ENCODE peak calls at places on chromosomes 1 and 21, in seven cellular contexts. V is NT2/D1; S is stromal cell of bone marrow; F is stimulated activated CD4-positive, alpha-beta T cell treated with anti-CD3 and anti-CD28 coated beads, Interleukin-4, amount 100 ng/mL, for 24 hours; P is nephron progenitor cell; L is bronchial epithelial cell; N is HT-29. K is an unnamed sample.
A peak's percentile ranks its signal among the peaks of the same experiment; 100 is the strongest.

GRCh38 chr1:205068001-205068400 is 16.3 kb downstream of the TMEM81 start:
- DNase-seq in V (no peak), S (no peak), L (no peak), P (no peak), N (no peak), F (no peak), K (no peak)

GRCh38 chr1:171188388-171189266 is 3.5 kb downstream of the FMO2 start:
- DNase-seq in V (peak; percentile 63), S (peak; percentile 45), F (peak; percentile 44), N (peak; percentile 52), P (peak; percentile 9), L (peak; percentile 64), K (peak; percentile 27)

GRCh38 chr1:2271134-2271785 is 43.1 kb downstream of the SKI start:
- DNase-seq in F (no peak), L (no peak), S (no peak), V (no peak), N (no peak), P (peak; percentile 43), K (no peak)

GRCh38 chr1:39539252-39539790 is 37.3 kb downstream of the PABPC4 start:
- DNase-seq in P (peak; percentile 63), V (peak; percentile 54), S (peak; percentile 62), L (peak; percentile 53), N (peak; percentile 67), F (peak; percentile 45), K (peak; percentile 23)

GRCh38 chr21:44402323-44403105 is 49.1 kb downstream of the TRPM2 start:
- DNase-seq in F (no peak), V (no peak), S (no peak), N (no peak), L (no peak), P (no peak), K (no peak)

GRCh38 chr1:230308039-230308438 is 118.1 kb downstream of the PGBD5 start:
- DNase-seq in N (peak; percentile 93), P (no peak), V (no peak), L (peak; percentile 91), S (peak; percentile 33), F (no peak), K (no peak)

GRCh38 chr1:163195728-163196448 is 6.8 kb downstream of the RGS5 start:
- DNase-seq in V (no peak), N (no peak), P (no peak), L (peak; percentile 18), F (no peak), S (no peak), K (no peak)

GRCh38 chr1:97796716-97797115 is 124.1 kb downstream of the DPYD start:
- DNase-seq in L (no peak), S (no peak), N (peak; percentile 35), P (no peak), F (no peak), V (no peak), K (no peak)

GRCh38 chr21:32782698-32783097 is 11.1 kb upstream of the PAXBP1 start:
- DNase-seq in P (no peak), F (no peak), L (no peak), N (no peak), S (no peak), V (no peak), K (no peak)

GRCh38 chr1:93746423-93746822 is 64.8 kb upstream of the BCAR3 start:
- DNase-seq in N (no peak), L (no peak), P (no peak), S (no peak), F (no peak), V (no peak), K (no peak)

GRCh38 chr1:19342077-19342775 is 30.1 kb downstream of the SLC66A1 start:
- DNase-seq in P (no peak), L (no peak), N (no peak), S (peak; percentile 14), F (no peak), V (no peak), K (no peak)

GRCh38 chr1:78650114-78650513 is 483 bp downstream of the IFI44 start:
- DNase-seq in F (no peak), S (no peak), V (no peak), L (no peak), N (peak; percentile 13), P (no peak), K (no peak)

GRCh38 chr1:228377664-228378452 is 28.8 kb downstream of the TRIM11 start:
- DNase-seq in F (no peak), S (no peak), P (no peak), V (no peak), N (no peak), L (no peak), K (no peak)

GRCh38 chr1:192747942-192748341 is 60.9 kb upstream of the RGS2 start:
- DNase-seq in P (no peak), L (peak; percentile 74), S (peak; percentile 16), F (no peak), V (no peak), N (peak; percentile 46), K (no peak)

GRCh38 chr1:81799939-81800740 is 594 bp upstream of the ADGRL2 start:
- DNase-seq in N (no peak), P (peak; percentile 70), V (peak; percentile 85), S (peak; percentile 70), F (no peak), L (peak; percentile 33), K (no peak)

GRCh38 chr1:53244126-53244525 is 5.8 kb upstream of the MAGOH start:
- DNase-seq in N (no peak), F (no peak), L (no peak), V (no peak), P (no peak), S (no peak), K (no peak)

GRCh38 chr1:40432644-40433385 is 17.5 kb upstream of the ZFP69B start:
- DNase-seq in S (no peak), P (no peak), F (no peak), N (no peak), V (no peak), L (no peak), K (no peak)

GRCh38 chr1:238681021-238681420 is 705.3 kb upstream of the CHRM3 start:
- DNase-seq in L (peak; percentile 51), N (no peak), V (no peak), F (no peak), S (peak; percentile 41), P (no peak), K (no peak)

GRCh38 chr1:39238476-39238875 is 34.0 kb downstream of the MACF1 start:
- DNase-seq in S (peak; percentile 51), V (no peak), F (no peak), P (no peak), L (peak; percentile 14), N (no peak), K (no peak)

GRCh38 chr1:235919797-235920475 is 53.2 kb upstream of the LYST start:
- DNase-seq in V (peak; percentile 86), F (no peak), P (no peak), S (peak; percentile 45), L (peak; percentile 95), N (no peak), K (no peak)

GRCh38 chr1:153543738-153544135 is 1.9 kb downstream of the S100A4 start:
- DNase-seq in L (no peak), P (no peak), S (no peak), V (no peak), N (no peak), F (no peak), K (no peak)

GRCh38 chr1:206445116-206445515 is 25.2 kb upstream of the IKBKE start:
- DNase-seq in F (no peak), N (no peak), S (no peak), P (no peak), L (no peak), V (no peak), K (no peak)

GRCh38 chr1:115713906-115714305 is 54.6 kb downstream of the CASQ2 start:
- DNase-seq in L (peak; percentile 69), P (no peak), S (no peak), F (no peak), V (no peak), N (no peak), K (no peak)

GRCh38 chr1:81679972-81680371 is 120.8 kb upstream of the ADGRL2 start:
- DNase-seq in S (no peak), L (peak; percentile 61), F (no peak), V (no peak), P (peak; percentile 25), N (no peak), K (no peak)